ENCODE peak calls at places on chromosome 20, in seven cellular contexts. E is prostate gland, Q is K562, N is vagina, U is breast epithelium, T is esophagus squamous epithelium, I is upper lobe of left lung. O is an unnamed sample.

GRCh38 chr20:18166241-18166881 is 28.7 kb downstream of the KAT14 start:
- DNase-seq in I (no peak), N (no peak), U (no peak), E (peak), Q (no peak), T (no peak), O (no peak)

GRCh38 chr20:13243826-13244376 is 22.8 kb downstream of the ISM1 start:
- DNase-seq in N (peak), T (no peak), E (no peak), U (no peak), Q (no peak), I (no peak), O (no peak)

GRCh38 chr20:35731469-35731788 is 10.6 kb downstream of the RBM39 start:
- DNase-seq in E (no peak), U (no peak), T (no peak), N (no peak), I (no peak), Q (no peak), O (no peak)

GRCh38 chr20:8901237-8902025 is 167.5 kb upstream of the PLCB4 start:
- DNase-seq in I (no peak), T (no peak), U (no peak), N (no peak), Q (no peak), E (no peak), O (no peak)

GRCh38 chr20:63025534-63026331 is 19.0 kb upstream of the BHLHE23 start:
- DNase-seq in U (no peak), E (no peak), I (no peak), N (no peak), Q (no peak), T (no peak), O (no peak)

GRCh38 chr20:23368316-23369110 is 6.5 kb downstream of the GZF1 start:
- DNase-seq in T (no peak), U (no peak), Q (no peak), N (no peak), E (no peak), I (no peak), O (no peak)

GRCh38 chr20:62025832-62026563 is 39.7 kb downstream of the TAF4 start:
- DNase-seq in U (no peak), N (no peak), T (no peak), I (no peak), E (no peak), Q (peak), O (peak)

GRCh38 chr20:61436268-61436667 is 184.2 kb downstream of the CDH4 start:
- DNase-seq in I (no peak), N (no peak), E (no peak), U (no peak), T (no peak), Q (no peak), O (no peak)

GRCh38 chr20:50267041-50267865 is 76.6 kb downstream of the CEBPB start:
- DNase-seq in Q (peak), E (peak), N (no peak), U (peak), I (peak), T (no peak), O (no peak)

GRCh38 chr20:3115190-3116107 is 30.9 kb upstream of the AVP start:
- DNase-seq in N (no peak), E (no peak), I (no peak), T (no peak), Q (peak), U (no peak), O (peak)

GRCh38 chr20:57568088-57568896 is 7.4 kb downstream of the PCK1 start:
- DNase-seq in E (no peak), T (no peak), I (no peak), Q (no peak), U (no peak), N (no peak), O (no peak)
- TF ChIP-seq POLR2A in E (no peak), T (no peak), I (no peak), Q (no peak), U (no peak), N (no peak), O (no peak)

GRCh38 chr20:32277361-32278198 is at the start of gene KIF3B:
- DNase-seq in T (peak), I (peak), U (peak), N (no peak), Q (peak), E (peak), O (peak)
- TF ChIP-seq POLR2A in T (peak), I (peak), U (no peak), N (no peak), Q (no peak), E (peak), O (no peak)

GRCh38 chr20:44208770-44209169 is 1.8 kb downstream of the OSER1 start:
- DNase-seq in T (no peak), I (no peak), U (no peak), N (no peak), E (no peak), Q (no peak), O (no peak)

GRCh38 chr20:44209691-44210421 is 715 bp downstream of the OSER1 start:
- DNase-seq in N (no peak), U (no peak), I (peak), E (peak), Q (no peak), T (no peak), O (peak)

GRCh38 chr20:44212792-44213191 is 2.2 kb upstream of the OSER1 start:
- DNase-seq in I (no peak), N (no peak), Q (no peak), T (no peak), E (no peak), U (no peak), O (no peak)

GRCh38 chr20:44211177-44212039 is 837 bp upstream of the OSER1 start:
- DNase-seq in N (no peak), U (no peak), T (no peak), E (peak), I (peak), Q (no peak), O (no peak)

GRCh38 chr20:44210422-44211176 is at the start of gene OSER1:
- DNase-seq in T (peak), I (peak), N (peak), U (peak), E (peak), Q (peak), O (peak)
- TF ChIP-seq POLR2A in T (peak), I (peak), N (peak), U (peak), E (peak), Q (peak), O (peak)

DNA sequence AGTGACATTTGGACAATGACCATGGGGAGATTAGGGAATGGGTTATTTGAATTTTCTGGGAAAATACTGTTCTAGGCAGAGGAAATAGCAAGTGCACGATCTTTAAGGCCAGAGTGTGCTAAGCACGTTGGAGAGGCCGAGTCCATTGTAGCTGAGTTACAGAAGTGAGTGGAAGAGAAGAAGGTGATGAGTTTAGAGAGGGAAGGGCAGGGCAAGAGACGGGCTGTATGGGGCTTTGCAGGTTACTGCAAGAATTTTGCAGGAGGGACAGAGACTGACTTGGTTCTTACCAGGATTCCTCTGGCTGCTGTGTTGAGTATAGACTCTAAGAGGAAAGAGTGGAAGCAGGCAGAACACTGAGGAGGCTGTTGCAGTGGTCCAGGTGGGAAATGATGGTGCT is 1.1 kb upstream of the NCOA3 start:
- DNase-seq in I (no peak), E (no peak), Q (peak), U (no peak), T (no peak), N (no peak), O (no peak)
- TF ChIP-seq POLR2A in I (no peak), E (no peak), Q (no peak), U (no peak), T (no peak), N (no peak), O (no peak)